ENCODE peak calls at places on chromosomes 3 and 15, in seven cellular contexts. H, Y, B, O, G, F and T are unnamed samples. For H3K27me3, the result is how much of the 10 kb centered on the place peaks cover.

GRCh38 chr15:39430389-39430788 is 150.5 kb upstream of the THBS1 start:
- DNase-seq in B (no peak), H (no peak), F (no peak), Y (no peak), O (no peak), G (no peak), T (no peak)

GRCh38 chr15:79644091-79644490 is 212.0 kb downstream of the MINAR1 start:
- DNase-seq in H (no peak), B (no peak), F (no peak), O (peak), G (no peak), Y (peak), T (peak)

GRCh38 chr3:187368251-187368733 is at the start of gene RTP4:
- DNase-seq in O (peak), F (no peak), G (peak), H (no peak), Y (peak), B (no peak), T (peak)

GRCh38 chr3:178079966-178080365 is 456.3 kb upstream of the KCNMB2 start:
- DNase-seq in Y (no peak), B (no peak), O (no peak), F (no peak), G (no peak), H (no peak), T (no peak)

GRCh38 chr15:93045191-93045785 is 43.7 kb downstream of the RGMA start:
- DNase-seq in F (peak), O (no peak), G (no peak), B (no peak), Y (no peak), H (no peak), T (no peak)

GRCh38 chr3:5006755-5007202 is 27.5 kb downstream of the BHLHE40 start:
- DNase-seq in F (peak), H (no peak), G (no peak), B (no peak), O (no peak), Y (no peak), T (peak)

GRCh38 chr3:182959474-182960350 is 20.6 kb downstream of the DCUN1D1 start:
- DNase-seq in B (no peak), G (no peak), H (no peak), O (no peak), Y (no peak), F (no peak), T (no peak)

GRCh38 chr3:54343495-54343894 is 221.1 kb downstream of the CACNA2D3 start:
- DNase-seq in B (no peak), H (no peak), F (no peak), Y (no peak), G (no peak), O (no peak), T (no peak)

GRCh38 chr3:109113361-109113760 is 4.6 kb downstream of the MORC1 start:
- DNase-seq in G (no peak), H (no peak), O (no peak), B (no peak), F (no peak), Y (no peak), T (no peak)

GRCh38 chr3:39166134-39166710 is 12.8 kb upstream of the CSRNP1 start:
- DNase-seq in G (no peak), B (no peak), F (peak), Y (peak), O (peak), H (no peak), T (peak)

GRCh38 chr3:149122716-149123578 is 6.5 kb upstream of the HPS3 start:
- DNase-seq in H (no peak), F (no peak), B (no peak), Y (peak), O (no peak), G (no peak), T (no peak)

GRCh38 chr15:83930392-83930791 is 276.5 kb downstream of the ADAMTSL3 start:
- DNase-seq in O (no peak), Y (no peak), G (no peak), B (no peak), F (no peak), H (no peak), T (no peak)

GRCh38 chr3:42033741-42034140 is 57.4 kb upstream of the TRAK1 start:
- DNase-seq in B (no peak), F (no peak), O (peak), Y (no peak), H (no peak), G (no peak), T (no peak)

GRCh38 chr3:72606005-72606800 is 242.0 kb downstream of the SHQ1 start:
- DNase-seq in G (no peak), O (no peak), H (no peak), Y (no peak), F (no peak), B (peak), T (no peak)

GRCh38 chr15:85758655-85758978 is 36.1 kb downstream of the KLHL25 start:
- DNase-seq in G (no peak), B (no peak), Y (no peak), F (no peak), H (no peak), O (no peak), T (no peak)

GRCh38 chr3:42502429-42503250 is at the start of gene VIPR1:
- DNase-seq in H (peak), G (peak), Y (no peak), O (no peak), F (peak), B (peak), T (peak)

GRCh38 chr15:83287541-83288027 is 3.1 kb upstream of the BNC1 start:
- DNase-seq in O (peak), F (no peak), Y (peak), G (no peak), B (no peak), H (no peak), T (peak)

GRCh38 chr3:114809668-114810413 is 337.2 kb downstream of the ZBTB20 start:
- DNase-seq in O (peak), G (no peak), H (no peak), Y (peak), F (no peak), B (no peak), T (no peak)

GRCh38 chr15:59062985-59063384 is 42.0 kb upstream of the CCNB2 start:
- DNase-seq in G (no peak), Y (no peak), F (no peak), H (no peak), B (no peak), O (no peak), T (no peak)

GRCh38 chr3:177597325-177598109 is 400.2 kb upstream of the TBL1XR1 start:
- DNase-seq in O (peak), Y (peak), G (peak), F (peak), B (no peak), H (peak), T (peak)

GRCh38 chr3:101928890-101929289 is 79.6 kb downstream of the NFKBIZ start:
- DNase-seq in Y (peak), F (no peak), G (no peak), O (peak), B (no peak), H (no peak), T (peak)

GRCh38 chr3:155131104-155131503 is 51.0 kb downstream of the MME start:
- DNase-seq in Y (peak), G (no peak), O (peak), B (no peak), H (no peak), F (no peak), T (peak)

GRCh38 chr15:90097475-90097874 is 4.8 kb downstream of the IDH2 start:
- DNase-seq in Y (no peak), B (no peak), G (no peak), F (no peak), H (no peak), O (no peak), T (no peak)

GRCh38 chr3:66302288-66302687 is 81.5 kb downstream of the SLC25A26 start:
- DNase-seq in O (no peak), B (no peak), H (no peak), G (no peak), Y (no peak), F (no peak), T (no peak)

GRCh38 chr3:127212711-127213110 is 19.8 kb downstream of the PRR23E start:
- DNase-seq in O (no peak), Y (no peak), F (peak), H (no peak), B (no peak), G (no peak), T (no peak)

GRCh38 chr3:118760611-118761606 is 273.7 kb downstream of the IGSF11 start:
- DNase-seq in Y (peak), G (no peak), H (no peak), B (no peak), O (peak), F (no peak), T (no peak)

GRCh38 chr3:42116466-42116865 is 25.3 kb downstream of the TRAK1 start:
- DNase-seq in O (peak), B (peak), F (no peak), G (no peak), Y (no peak), H (no peak), T (no peak)

GRCh38 chr15:51371271-51371670 is 29.8 kb downstream of the GLDN start:
- DNase-seq in Y (no peak), F (no peak), B (no peak), H (no peak), O (no peak), G (no peak), T (no peak)

GRCh38 chr3:89565098-89565497 is 457.7 kb downstream of the EPHA3 start:
- DNase-seq in B (no peak), O (peak), G (no peak), F (no peak), Y (peak), H (no peak), T (peak)

GRCh38 chr3:132283440-132283839 is 33.8 kb upstream of the ACP3 start:
- DNase-seq in F (no peak), O (no peak), G (no peak), B (no peak), H (no peak), Y (peak), T (no peak)

GRCh38 chr3:174253221-174253620 is 605.9 kb upstream of the NAALADL2 start:
- DNase-seq in H (no peak), F (no peak), O (no peak), G (no peak), Y (no peak), B (no peak), T (no peak)

GRCh38 chr15:80202016-80202315 is 49.2 kb downstream of the FAH start:
- DNase-seq in G (no peak), Y (no peak), B (no peak), F (no peak), O (no peak), H (no peak), T (no peak)

GRCh38 chr3:172317481-172317880 is 130.8 kb downstream of the GHSR start:
- DNase-seq in B (no peak), Y (no peak), G (no peak), O (no peak), F (no peak), H (no peak), T (no peak)

GRCh38 chr3:123292321-123293310 is 90.9 kb downstream of the SEC22A start:
- DNase-seq in G (peak), Y (no peak), H (no peak), O (no peak), B (no peak), F (no peak), T (no peak)

GRCh38 chr3:177893321-177893720 is 642.9 kb upstream of the KCNMB2 start:
- DNase-seq in H (no peak), F (no peak), B (no peak), G (no peak), O (no peak), Y (no peak), T (no peak)

GRCh38 chr3:150736903-150737832 is 25.8 kb downstream of the SIAH2 start:
- DNase-seq in H (no peak), G (no peak), F (no peak), O (no peak), B (peak), Y (no peak), T (no peak)

GRCh38 chr3:14847613-14848541 is 29.1 kb downstream of the FGD5 start:
- DNase-seq in Y (no peak), F (no peak), H (no peak), O (no peak), B (no peak), G (no peak), T (peak)
- H3K27me3 ChIP-seq in Y (under half), F (under half), H (under half), O (under half), B (under half), G (under half), T (under half)

GRCh38 chr15:61726166-61726565 is 334.1 kb downstream of the VPS13C start:
- DNase-seq in F (no peak), Y (no peak), O (no peak), G (no peak), B (no peak), H (no peak), T (no peak)

GRCh38 chr15:61715082-61715481 is 345.2 kb downstream of the VPS13C start:
- DNase-seq in O (peak), F (no peak), H (no peak), Y (peak), B (peak), G (no peak), T (peak)

GRCh38 chr15:61724276-61724939 is 335.8 kb downstream of the VPS13C start:
- DNase-seq in Y (no peak), G (no peak), H (no peak), B (no peak), F (no peak), O (no peak), T (no peak)

GRCh38 chr15:61720197-61720596 is 340.1 kb downstream of the VPS13C start:
- DNase-seq in F (no peak), B (no peak), Y (no peak), O (no peak), G (no peak), H (no peak), T (no peak)
- H3K27me3 ChIP-seq in F (under half), B (under half), Y (under half), O (under half), G (under half), H (under half), T (under half)

DNA sequence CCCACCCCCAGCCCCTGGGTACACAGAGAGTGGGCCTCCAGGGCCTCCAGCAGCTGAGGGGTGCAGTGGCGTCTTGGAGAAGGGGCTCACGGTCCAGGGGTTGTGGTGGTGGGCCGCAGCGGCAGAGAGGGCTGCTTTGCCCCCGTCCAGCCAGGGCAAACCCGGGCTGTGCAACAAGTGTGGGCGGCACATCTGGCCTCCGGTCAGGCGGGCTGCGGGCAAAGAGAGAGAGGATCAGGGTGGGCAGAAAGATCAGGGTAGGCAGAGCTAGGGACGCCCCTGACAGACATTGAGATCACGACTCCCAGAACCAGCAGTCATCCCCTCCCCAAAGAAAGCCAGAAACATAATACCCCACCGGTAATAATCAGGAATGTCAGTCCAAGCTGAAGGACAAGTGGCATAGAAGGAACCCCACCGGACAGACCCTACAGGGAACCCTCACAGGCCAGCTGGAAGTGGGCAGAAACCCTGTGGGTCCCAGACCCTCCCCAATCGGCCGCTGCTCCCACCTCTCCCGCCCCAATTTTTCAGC is 6.8 kb downstream of the GATA2 start:
- DNase-seq in G (no peak), F (no peak), B (no peak), Y (no peak), O (no peak), H (no peak), T (no peak)
- H3K27me3 ChIP-seq in G (under half), F (half or more), B (under half), Y (under half), O (half or more), H (half or more), T (half or more)

DNA sequence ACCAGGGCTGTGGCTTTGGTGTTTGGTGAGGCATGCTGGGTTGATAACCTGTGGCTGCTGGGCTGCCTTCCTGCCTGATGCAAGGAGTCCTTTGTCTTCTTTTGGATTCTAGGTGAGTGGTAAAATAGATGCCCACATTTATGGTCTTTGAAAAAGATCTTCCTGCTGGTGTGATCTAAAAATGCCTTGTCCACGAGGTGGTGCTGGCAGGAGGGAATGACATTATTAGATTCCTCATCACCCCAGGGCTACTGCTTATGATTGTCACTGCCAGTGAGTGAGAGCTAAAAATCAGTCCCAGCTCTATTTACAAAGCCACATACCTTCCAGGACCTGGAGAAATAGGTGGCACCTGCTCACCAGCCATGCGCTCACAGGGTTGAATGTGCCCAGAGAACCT is 355.5 kb upstream of the ROPN1 start:
- DNase-seq in Y (no peak), O (no peak), H (no peak), F (no peak), B (no peak), G (no peak), T (no peak)
- H3K27me3 ChIP-seq in Y (under half), O (under half), H (under half), F (under half), B (under half), G (under half), T (under half)